ENCODE peak calls at places on chromosomes 7 and 10, in eight cellular contexts. X, G, E, D, S, V, O and Q are unnamed samples.
A peak's percentile ranks its signal among the peaks of the same experiment; 100 is the strongest.

GRCh38 chr7:39164887-39165286 is 187.2 kb downstream of the POU6F2 start:
- DNase-seq in X (no peak), G (no peak), E (no peak), D (no peak), S (peak; percentile 45), V (no peak), O (no peak), Q (no peak)

GRCh38 chr7:39085590-39086049 is 107.9 kb downstream of the POU6F2 start:
- DNase-seq in X (no peak), G (no peak), E (no peak), D (no peak), S (peak; percentile 44), V (no peak), O (no peak), Q (no peak)

GRCh38 chr10:15223174-15223573 is 54.7 kb upstream of the NMT2 start:
- DNase-seq in X (no peak), G (no peak), E (no peak), D (no peak), S (no peak), V (no peak), O (peak; percentile 97), Q (no peak)

GRCh38 chr7:105643857-105644256 is 62.6 kb upstream of the EFCAB10 start:
- DNase-seq in X (no peak), G (no peak), E (no peak), D (no peak), S (no peak), V (no peak), O (peak; percentile 13), Q (no peak)

GRCh38 chr10:132774905-132775863 is 10.8 kb downstream of the NKX6-2 start:
- DNase-seq in X (no peak), G (no peak), E (no peak), D (no peak), S (no peak), V (no peak), O (peak; percentile 11), Q (no peak)

GRCh38 chr7:47313564-47313963 is 268.3 kb downstream of the TNS3 start:
- DNase-seq in X (no peak), G (no peak), E (no peak), D (no peak), S (no peak), V (no peak), O (no peak), Q (no peak)

GRCh38 chr7:155518633-155519032 is 27.7 kb downstream of the CNPY1 start:
- DNase-seq in X (no peak), G (peak; percentile 39), E (no peak), D (no peak), S (no peak), V (no peak), O (no peak), Q (no peak)

GRCh38 chr7:1818581-1819200 is 148.6 kb downstream of the ELFN1 start:
- DNase-seq in X (no peak), G (peak; percentile 59), E (no peak), D (no peak), S (no peak), V (no peak), O (no peak), Q (no peak)

GRCh38 chr7:2864204-2864985 is 20.3 kb upstream of the GNA12 start:
- DNase-seq in X (no peak), G (no peak), E (no peak), D (no peak), S (no peak), V (no peak), O (no peak), Q (no peak)

GRCh38 chr10:44056206-44056605 is 328.7 kb downstream of the CXCL12 start:
- DNase-seq in X (no peak), G (no peak), E (peak; percentile 47), D (peak; percentile 21), S (no peak), V (no peak), O (no peak), Q (no peak)

GRCh38 chr7:127504715-127505114 is 80.7 kb downstream of the GCC1 start:
- DNase-seq in X (peak; percentile 22), G (no peak), E (no peak), D (peak; percentile 49), S (peak; percentile 23), V (no peak), O (no peak), Q (peak; percentile 9)

GRCh38 chr7:134174797-134175261 is 47.7 kb downstream of the LRGUK start:
- DNase-seq in X (peak; percentile 55), G (no peak), E (no peak), D (no peak), S (no peak), V (no peak), O (peak; percentile 81), Q (peak; percentile 73)

GRCh38 chr7:80918909-80919721 is at the start of gene SEMA3C:
- DNase-seq in X (peak; percentile 66), G (peak; percentile 95), E (peak; percentile 83), D (peak; percentile 93), S (peak; percentile 91), V (no peak), O (peak; percentile 97), Q (peak; percentile 91)

GRCh38 chr10:47278152-47278473 is 21.9 kb upstream of the GDF10 start:
- DNase-seq in X (no peak), G (no peak), E (no peak), D (no peak), S (no peak), V (no peak), O (no peak), Q (no peak)

DNA sequence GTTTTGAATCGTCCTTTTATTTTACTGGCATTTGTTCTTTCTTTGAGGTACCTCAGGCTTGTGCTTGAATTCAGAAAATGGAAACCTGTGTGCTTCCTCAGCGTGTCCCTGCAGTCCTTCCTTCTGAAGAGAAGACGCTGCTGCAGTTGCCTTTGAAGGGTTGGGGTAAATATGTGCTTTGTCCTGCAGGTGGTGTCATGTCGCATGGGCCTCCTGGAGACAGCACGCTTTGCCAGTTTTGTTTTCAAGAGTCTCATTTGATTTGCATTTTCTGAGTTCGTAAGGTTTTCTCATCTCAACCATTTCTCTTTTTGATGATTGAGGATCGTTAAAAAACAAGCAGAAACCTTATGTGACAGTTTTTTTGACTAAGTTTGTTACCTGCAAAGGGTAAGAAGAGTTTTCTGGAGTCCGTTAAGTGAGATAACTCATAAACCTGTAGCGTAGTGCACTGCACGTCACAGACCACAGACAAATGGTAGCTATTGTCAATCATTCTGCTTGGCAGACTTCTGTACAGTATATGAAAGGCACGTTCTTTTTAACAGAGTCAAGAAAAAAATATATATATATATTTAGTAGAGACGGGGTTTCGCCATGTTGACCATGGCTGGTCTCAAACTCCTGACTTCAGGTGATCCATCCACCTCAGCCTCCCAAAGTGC is 57.0 kb downstream of the CDC123 start:
- DNase-seq in X (peak; percentile 66), G (no peak), E (no peak), D (peak; percentile 14), S (peak; percentile 33), V (no peak), O (no peak), Q (no peak)
- TF ChIP-seq CTCF in X (peak; percentile 40), G (peak; percentile 12), E (no peak), D (peak; percentile 55), S (peak; percentile 65), V (peak; percentile 21), O (no peak), Q (no peak)

DNA sequence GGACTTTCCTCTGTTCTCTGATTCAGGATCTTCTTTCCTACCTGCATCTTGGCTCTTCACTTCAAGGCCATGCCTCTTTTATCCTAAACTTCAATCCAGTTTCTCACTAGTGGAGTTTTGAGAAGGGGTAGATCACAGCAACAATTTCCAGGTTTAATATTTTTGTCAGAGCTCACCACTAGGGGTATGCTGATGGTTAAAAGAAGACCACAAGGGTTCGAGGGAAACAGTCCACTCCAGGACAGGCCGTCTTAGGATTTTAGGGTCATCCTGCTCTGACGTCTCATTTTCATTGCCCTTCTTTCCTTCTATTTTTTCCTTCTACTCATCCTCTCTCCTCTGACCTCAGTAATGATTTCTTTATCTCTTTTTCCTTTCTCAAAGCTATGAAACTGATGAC is 11.3 kb downstream of the STAG3 start:
- DNase-seq in X (no peak), G (no peak), E (no peak), D (no peak), S (no peak), V (no peak), O (no peak), Q (no peak)
- TF ChIP-seq CTCF in X (no peak), G (no peak), E (no peak), D (peak; percentile 25), S (no peak), V (no peak), O (no peak), Q (no peak)

GRCh38 chr7:135710417-135711138 is 17.4 kb downstream of the SLC13A4 start:
- DNase-seq in X (peak; percentile 77), G (no peak), E (no peak), D (no peak), S (no peak), V (no peak), O (no peak), Q (peak; percentile 18)
- TF ChIP-seq CTCF in X (peak; percentile 22), G (peak; percentile 63), E (peak; percentile 32), D (peak; percentile 52), S (peak; percentile 90), V (no peak), O (peak; percentile 31), Q (peak; percentile 77)

DNA sequence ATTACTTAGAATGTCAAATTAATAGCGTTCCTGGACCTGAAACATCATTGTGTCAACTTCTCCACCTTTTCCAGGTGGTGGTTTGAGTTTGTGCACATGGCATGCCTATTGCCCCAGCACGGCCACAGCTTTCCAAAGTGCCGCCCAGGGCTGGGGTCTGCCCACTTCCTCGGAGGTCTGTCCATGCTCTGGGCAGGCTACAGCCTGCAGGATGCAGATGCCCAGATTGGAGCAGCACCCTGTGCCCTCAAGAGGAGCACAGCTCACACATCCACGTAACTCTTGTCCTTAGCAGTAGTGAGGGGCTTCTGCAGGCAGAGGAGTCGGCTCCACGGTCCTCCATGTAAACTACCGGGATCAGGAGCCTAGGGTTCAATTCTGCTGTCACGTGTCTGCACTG is 238.6 kb downstream of the EBF3 start:
- DNase-seq in X (no peak), G (no peak), E (no peak), D (no peak), S (no peak), V (no peak), O (no peak), Q (no peak)
- TF ChIP-seq CTCF in X (no peak), G (no peak), E (no peak), D (no peak), S (no peak), V (no peak), O (no peak), Q (no peak)

GRCh38 chr10:17375936-17376584 is 78.3 kb downstream of the ST8SIA6 start:
- DNase-seq in X (no peak), G (no peak), E (no peak), D (peak; percentile 45), S (peak; percentile 57), V (no peak), O (no peak), Q (no peak)
- TF ChIP-seq CTCF in X (peak; percentile 36), G (peak; percentile 24), E (no peak), D (peak; percentile 71), S (peak; percentile 67), V (no peak), O (peak; percentile 46), Q (peak; percentile 29)

GRCh38 chr10:124990671-124991625 is 49.0 kb downstream of the ZRANB1 start:
- DNase-seq in X (no peak), G (no peak), E (no peak), D (no peak), S (no peak), V (no peak), O (no peak), Q (no peak)
- TF ChIP-seq CTCF in X (no peak), G (no peak), E (no peak), D (no peak), S (no peak), V (no peak), O (no peak), Q (no peak)